ENCODE peak calls at places on chromosomes 3 and 15, in seven cellular contexts. B is dorsolateral prefrontal cortex; S is H1; Z is T-helper 2 cell; K is HT-29; J is heart left ventricle; E is activated CD4-positive, alpha-beta T cell treated with anti-CD3 and anti-CD28 coated beads, Interleukin-2, amount 50 U/mL, for 1 hour. M is an unnamed sample.

GRCh38 chr15:68384451-68385239 is 47.3 kb downstream of the ITGA11 start:
- DNase-seq in B (no peak), S (no peak), Z (no peak), K (peak; percentile 47), J (no peak), E (no peak), M (peak; percentile 4)

GRCh38 chr3:29697989-29698388 is 417.1 kb downstream of the RBMS3 start:
- DNase-seq in B (no peak), S (no peak), Z (no peak), K (no peak), J (no peak), E (no peak), M (no peak)

GRCh38 chr3:19688767-19689166 is 245.2 kb downstream of the EFHB start:
- DNase-seq in B (no peak), S (no peak), Z (no peak), K (peak; percentile 11), J (no peak), E (no peak), M (no peak)

GRCh38 chr3:186772281-186772885 is 11.0 kb upstream of the EIF4A2 start:
- DNase-seq in B (no peak), S (no peak), Z (no peak), K (no peak), J (no peak), E (no peak), M (no peak)

GRCh38 chr3:172223870-172224269 is 184.5 kb downstream of the FNDC3B start:
- DNase-seq in B (no peak), S (no peak), Z (no peak), K (no peak), J (no peak), E (no peak), M (no peak)

GRCh38 chr3:186075489-186075888 is 33.4 kb downstream of the ETV5 start:
- DNase-seq in B (no peak), S (no peak), Z (no peak), K (no peak), J (no peak), E (no peak), M (no peak)

GRCh38 chr3:54691230-54691900 is 236.5 kb downstream of the LRTM1 start:
- DNase-seq in B (no peak), S (no peak), Z (no peak), K (no peak), J (no peak), E (no peak), M (no peak)

GRCh38 chr3:186059192-186059591 is 49.7 kb downstream of the ETV5 start:
- DNase-seq in B (no peak), S (no peak), Z (no peak), K (no peak), J (no peak), E (no peak), M (no peak)

GRCh38 chr3:79233431-79234060 is 534.3 kb downstream of the ROBO1 start:
- DNase-seq in B (no peak), S (peak; percentile 46), Z (no peak), K (no peak), J (no peak), E (no peak), M (no peak)

GRCh38 chr3:194046995-194047681 is 88.8 kb upstream of the HES1 start:
- DNase-seq in B (peak; percentile 69), S (no peak), Z (no peak), K (peak; percentile 67), J (peak; percentile 78), E (no peak), M (peak; percentile 54)

GRCh38 chr15:68635142-68635541 is 56.3 kb downstream of the CORO2B start:
- DNase-seq in B (peak; percentile 78), S (no peak), Z (no peak), K (no peak), J (peak; percentile 50), E (no peak), M (no peak)

GRCh38 chr3:33061782-33062181 is 35.2 kb downstream of the GLB1 start:
- DNase-seq in B (no peak), S (no peak), Z (no peak), K (no peak), J (no peak), E (peak; percentile 31), M (no peak)

GRCh38 chr15:85767785-85768529 is 26.8 kb downstream of the KLHL25 start:
- DNase-seq in B (no peak), S (no peak), Z (no peak), K (no peak), J (no peak), E (no peak), M (no peak)

GRCh38 chr3:17605032-17605431 is 137.4 kb downstream of the TBC1D5 start:
- DNase-seq in B (no peak), S (no peak), Z (no peak), K (peak; percentile 7), J (no peak), E (no peak), M (no peak)

GRCh38 chr3:66303556-66303955 is 82.8 kb downstream of the SLC25A26 start:
- DNase-seq in B (no peak), S (no peak), Z (no peak), K (no peak), J (no peak), E (peak; percentile 50), M (no peak)

GRCh38 chr15:40279437-40280141 is 3.3 kb downstream of the ANKRD63 start:
- DNase-seq in B (peak; percentile 69), S (no peak), Z (peak; percentile 61), K (peak; percentile 89), J (peak; percentile 73), E (peak; percentile 71), M (peak; percentile 51)

GRCh38 chr3:135310317-135310716 is 515.3 kb downstream of the EPHB1 start:
- DNase-seq in B (no peak), S (no peak), Z (no peak), K (no peak), J (no peak), E (no peak), M (no peak)

GRCh38 chr3:37456270-37456708 is 281.9 kb upstream of the LRRFIP2 start:
- DNase-seq in B (peak; percentile 48), S (no peak), Z (no peak), K (no peak), J (peak; percentile 96), E (no peak), M (peak; percentile 35)

GRCh38 chr3:32847520-32847919 is 29.7 kb downstream of the TRIM71 start:
- DNase-seq in B (no peak), S (no peak), Z (no peak), K (no peak), J (no peak), E (no peak), M (no peak)

GRCh38 chr3:4757056-4757948 is 221.9 kb upstream of the BHLHE40 start:
- DNase-seq in B (no peak), S (no peak), Z (no peak), K (no peak), J (no peak), E (no peak), M (peak; percentile 54)

GRCh38 chr3:66472313-66473134 is 28.3 kb downstream of the LRIG1 start:
- DNase-seq in B (no peak), S (no peak), Z (no peak), K (no peak), J (no peak), E (no peak), M (peak; percentile 38)

M was measured in prostate gland.